ENCODE peak calls at places on chromosomes 11 and 22, in five cellular contexts. P, U, T, A and R are unnamed samples.

GRCh38 chr11:110966131-110966530 is 253.9 kb upstream of the ARHGAP20 start:
- DNase-seq in P (no peak), U (no peak), T (no peak), A (no peak), R (no peak)

GRCh38 chr11:63768232-63769043 is at the start of gene ZFTA:
- DNase-seq in P (peak), U (peak), T (no peak), A (peak), R (no peak)

GRCh38 chr22:28855355-28856094 is 27.8 kb upstream of the ZNRF3 start:
- DNase-seq in P (no peak), U (peak), T (peak), A (peak), R (peak)

GRCh38 chr22:46531776-46532175 is 5.6 kb downstream of the CELSR1 start:
- DNase-seq in P (no peak), U (no peak), T (no peak), A (no peak), R (no peak)

GRCh38 chr11:95143106-95143681 is 53.5 kb downstream of the ENDOD1 start:
- DNase-seq in P (no peak), U (no peak), T (no peak), A (no peak), R (no peak)

GRCh38 chr11:77171254-77171653 is 43.2 kb downstream of the MYO7A start:
- DNase-seq in P (no peak), U (no peak), T (no peak), A (no peak), R (no peak)

GRCh38 chr11:3837793-3838192 is 3.0 kb downstream of the RHOG start:
- DNase-seq in P (no peak), U (no peak), T (no peak), A (peak), R (no peak)

GRCh38 chr22:43964314-43964857 is 9.1 kb downstream of the SAMM50 start:
- DNase-seq in P (no peak), U (no peak), T (no peak), A (no peak), R (no peak)

GRCh38 chr11:84249344-84250135 is 963.4 kb upstream of the CCDC90B start:
- DNase-seq in P (no peak), U (no peak), T (no peak), A (no peak), R (no peak)

GRCh38 chr11:96342131-96342970 is 644 bp downstream of the MAML2 start:
- DNase-seq in P (no peak), U (no peak), T (no peak), A (no peak), R (no peak)

GRCh38 chr11:9566561-9567063 is 6.9 kb upstream of the WEE1 start:
- DNase-seq in P (no peak), U (no peak), T (no peak), A (no peak), R (no peak)